ENCODE peak calls at places on chromosomes 4 and X, in five cellular contexts. F is left cardiac atrium; O is stimulated activated CD4-positive, alpha-beta T cell treated with anti-CD3 and anti-CD28 coated beads, Interleukin-12 subunit alpha, Interleukin-12 subunit beta, amount 100 ng/mL, for 24 hours; H is EH; B is activated effector memory CD4-positive, alpha-beta T cell treated with Interleukin-2 at 50 U/mL for 16 hours. S is an unnamed sample.

GRCh38 chr4:74471228-74471627 is 26.3 kb downstream of the AREG start:
- DNase-seq in F (no peak), O (no peak), H (no peak), B (no peak), S (no peak)

GRCh38 chr4:125789018-125789417 is 474.3 kb downstream of the FAT4 start:
- DNase-seq in F (no peak), O (no peak), H (no peak), B (no peak), S (no peak)

GRCh38 chrX:110120025-110120424 is 117.1 kb downstream of the TMEM164 start:
- DNase-seq in F (no peak), O (no peak), H (no peak), B (no peak), S (no peak)

GRCh38 chr4:18733956-18734872 is 712.7 kb upstream of the LCORL start:
- DNase-seq in F (peak), O (no peak), H (no peak), B (no peak), S (no peak)

GRCh38 chr4:101651778-101652177 is 138.8 kb upstream of the BANK1 start:
- DNase-seq in F (peak), O (no peak), H (no peak), B (no peak), S (no peak)

GRCh38 chrX:30521440-30522182 is 56.0 kb downstream of the TASL start:
- DNase-seq in F (no peak), O (no peak), H (peak), B (no peak), S (peak)

GRCh38 chr4:83219344-83219990 is 65.1 kb downstream of the COQ2 start:
- DNase-seq in F (peak), O (peak), H (peak), B (no peak), S (peak)

GRCh38 chr4:10164877-10165283 is 48.3 kb upstream of the WDR1 start:
- DNase-seq in F (no peak), O (no peak), H (peak), B (no peak), S (peak)

GRCh38 chr4:102778720-102779119 is 18.0 kb upstream of the MANBA start:
- DNase-seq in F (no peak), O (no peak), H (no peak), B (no peak), S (no peak)

S was measured in AG08395.